ENCODE peak calls at places on chromosomes 13 and 19, in six cellular contexts. One of them, this sample, is unnamed.

GRCh38 chr13:103941506-103942148 is 875.4 kb upstream of the SLC10A2 start:
- DNase-seq in activated naive CD4-positive, alpha-beta T cell: no peak
- DNase-seq in EL: no peak
- DNase-seq in occipital lobe: no peak
- DNase-seq in uterus: no peak
- DNase-seq in mesenteric fat pad: no peak
- DNase-seq in this sample: no peak

GRCh38 chr13:30734434-30734833 is 909 bp upstream of the ALOX5AP start:
- DNase-seq in mesenteric fat pad: no peak
- DNase-seq in uterus: no peak
- DNase-seq in activated naive CD4-positive, alpha-beta T cell: no peak
- DNase-seq in EL: peak; percentile 76
- DNase-seq in occipital lobe: no peak
- DNase-seq in this sample: no peak

GRCh38 chr19:51098366-51099069 is 9.7 kb downstream of the CTU1 start:
- DNase-seq in occipital lobe: no peak
- DNase-seq in activated naive CD4-positive, alpha-beta T cell: peak; percentile 60
- DNase-seq in uterus: no peak
- DNase-seq in EL: no peak
- DNase-seq in mesenteric fat pad: no peak
- DNase-seq in this sample: no peak

GRCh38 chr19:4447327-4448146 is 10.1 kb downstream of the UBXN6 start:
- DNase-seq in occipital lobe: no peak
- DNase-seq in activated naive CD4-positive, alpha-beta T cell: no peak
- DNase-seq in EL: no peak
- DNase-seq in mesenteric fat pad: no peak
- DNase-seq in uterus: no peak
- DNase-seq in this sample: no peak

GRCh38 chr13:84651288-84651687 is 769.0 kb upstream of the SLITRK1 start:
- DNase-seq in mesenteric fat pad: no peak
- DNase-seq in activated naive CD4-positive, alpha-beta T cell: no peak
- DNase-seq in EL: peak; percentile 70
- DNase-seq in occipital lobe: no peak
- DNase-seq in uterus: no peak
- DNase-seq in this sample: peak; percentile 37

GRCh38 chr13:20869540-20869939 is 33.0 kb downstream of the XPO4 start:
- DNase-seq in mesenteric fat pad: no peak
- DNase-seq in EL: no peak
- DNase-seq in activated naive CD4-positive, alpha-beta T cell: no peak
- DNase-seq in uterus: no peak
- DNase-seq in occipital lobe: no peak
- DNase-seq in this sample: peak; percentile 31

GRCh38 chr19:8567522-8568172 is 9.6 kb downstream of the MYO1F start:
- DNase-seq in mesenteric fat pad: no peak
- DNase-seq in EL: no peak
- DNase-seq in uterus: no peak
- DNase-seq in activated naive CD4-positive, alpha-beta T cell: no peak
- DNase-seq in occipital lobe: no peak
- DNase-seq in this sample: no peak

GRCh38 chr19:40223135-40223822 is 3.2 kb downstream of the CCNP start:
- DNase-seq in EL: no peak
- DNase-seq in activated naive CD4-positive, alpha-beta T cell: peak; percentile 32
- DNase-seq in uterus: no peak
- DNase-seq in occipital lobe: no peak
- DNase-seq in mesenteric fat pad: no peak
- DNase-seq in this sample: no peak

GRCh38 chr13:42746846-42747245 is 34.5 kb upstream of the FAM216B start:
- DNase-seq in mesenteric fat pad: no peak
- DNase-seq in activated naive CD4-positive, alpha-beta T cell: no peak
- DNase-seq in uterus: no peak
- DNase-seq in EL: peak; percentile 34
- DNase-seq in occipital lobe: no peak
- DNase-seq in this sample: no peak

GRCh38 chr19:45947926-45948325 is 25.7 kb downstream of the NOVA2 start:
- DNase-seq in mesenteric fat pad: no peak
- DNase-seq in EL: peak; percentile 18
- DNase-seq in occipital lobe: no peak
- DNase-seq in uterus: no peak
- DNase-seq in activated naive CD4-positive, alpha-beta T cell: no peak
- DNase-seq in this sample: no peak

GRCh38 chr19:6736917-6737283 is 480 bp downstream of the GPR108 start:
- DNase-seq in EL: no peak
- DNase-seq in mesenteric fat pad: no peak
- DNase-seq in uterus: no peak
- DNase-seq in occipital lobe: no peak
- DNase-seq in activated naive CD4-positive, alpha-beta T cell: peak; percentile 44
- DNase-seq in this sample: no peak

GRCh38 chr13:109154146-109154545 is 524.7 kb downstream of the MYO16 start:
- DNase-seq in activated naive CD4-positive, alpha-beta T cell: no peak
- DNase-seq in uterus: no peak
- DNase-seq in EL: peak; percentile 13
- DNase-seq in occipital lobe: no peak
- DNase-seq in mesenteric fat pad: no peak
- DNase-seq in this sample: no peak

GRCh38 chr13:66424417-66424816 is 805.7 kb downstream of the PCDH9 start:
- DNase-seq in mesenteric fat pad: no peak
- DNase-seq in occipital lobe: no peak
- DNase-seq in uterus: no peak
- DNase-seq in activated naive CD4-positive, alpha-beta T cell: no peak
- DNase-seq in EL: peak; percentile 46
- DNase-seq in this sample: no peak

GRCh38 chr13:110349239-110349638 is 42.2 kb downstream of the COL4A2 start:
- DNase-seq in EL: no peak
- DNase-seq in uterus: no peak
- DNase-seq in mesenteric fat pad: no peak
- DNase-seq in activated naive CD4-positive, alpha-beta T cell: no peak
- DNase-seq in occipital lobe: no peak
- DNase-seq in this sample: no peak

GRCh38 chr19:55069137-55069858 is 6.3 kb upstream of the RDH13 start:
- DNase-seq in occipital lobe: no peak
- DNase-seq in EL: no peak
- DNase-seq in mesenteric fat pad: no peak
- DNase-seq in activated naive CD4-positive, alpha-beta T cell: no peak
- DNase-seq in uterus: no peak
- DNase-seq in this sample: peak; percentile 58

GRCh38 chr19:46144756-46145155 is 3.3 kb upstream of the IGFL2 start:
- DNase-seq in mesenteric fat pad: no peak
- DNase-seq in activated naive CD4-positive, alpha-beta T cell: no peak
- DNase-seq in uterus: no peak
- DNase-seq in occipital lobe: no peak
- DNase-seq in EL: no peak
- DNase-seq in this sample: no peak

GRCh38 chr19:17385878-17386611 is 8.0 kb downstream of the CCDC194 start:
- DNase-seq in occipital lobe: no peak
- DNase-seq in uterus: peak; percentile 54
- DNase-seq in mesenteric fat pad: no peak
- DNase-seq in EL: peak; percentile 56
- DNase-seq in activated naive CD4-positive, alpha-beta T cell: peak; percentile 60
- DNase-seq in this sample: peak; percentile 82

GRCh38 chr13:22938576-22938975 is 242.2 kb upstream of the SGCG start:
- DNase-seq in occipital lobe: no peak
- DNase-seq in uterus: no peak
- DNase-seq in activated naive CD4-positive, alpha-beta T cell: no peak
- DNase-seq in mesenteric fat pad: no peak
- DNase-seq in EL: no peak
- DNase-seq in this sample: no peak

GRCh38 chr13:32300920-32301319 is 14.2 kb downstream of the ZAR1L start:
- DNase-seq in occipital lobe: no peak
- DNase-seq in uterus: no peak
- DNase-seq in activated naive CD4-positive, alpha-beta T cell: no peak
- DNase-seq in EL: no peak
- DNase-seq in mesenteric fat pad: no peak
- DNase-seq in this sample: no peak

GRCh38 chr13:39881887-39882286 is 226.4 kb downstream of the COG6 start:
- DNase-seq in occipital lobe: no peak
- DNase-seq in mesenteric fat pad: no peak
- DNase-seq in EL: peak; percentile 74
- DNase-seq in uterus: no peak
- DNase-seq in activated naive CD4-positive, alpha-beta T cell: no peak
- DNase-seq in this sample: no peak

GRCh38 chr19:30425885-30426838 is 54.0 kb downstream of the ZNF536 start:
- DNase-seq in activated naive CD4-positive, alpha-beta T cell: no peak
- DNase-seq in uterus: no peak
- DNase-seq in mesenteric fat pad: no peak
- DNase-seq in EL: no peak
- DNase-seq in occipital lobe: no peak
- DNase-seq in this sample: no peak

GRCh38 chr13:25625361-25625760 is 253.6 kb downstream of the ATP8A2 start:
- DNase-seq in mesenteric fat pad: no peak
- DNase-seq in uterus: no peak
- DNase-seq in activated naive CD4-positive, alpha-beta T cell: no peak
- DNase-seq in occipital lobe: no peak
- DNase-seq in EL: no peak
- DNase-seq in this sample: no peak

This sample was measured in A673.